ENCODE peak calls at places on chromosomes 7 and 10, in ten cellular contexts. K is K562, O is A549, D is upper lobe of left lung, U is AG04449, Y is GM12878, C is tibial nerve, T is brain microvascular endothelial cell, S is fibroblast of villous mesenchyme, G is neural progenitor cell. L is an unnamed sample.

GRCh38 chr7:69994218-69994617 is 395.9 kb downstream of the AUTS2 start:
- DNase-seq in G (no peak), S (no peak), Y (no peak), U (no peak), K (no peak), C (no peak), T (no peak), D (no peak), O (no peak), L (no peak)

GRCh38 chr10:13775786-13776780 is 189.3 kb downstream of the PRPF18 start:
- DNase-seq in D (no peak), C (no peak), S (peak; percentile 52), T (peak; percentile 68), Y (no peak), O (no peak), G (no peak), U (no peak), K (no peak), L (no peak)

GRCh38 chr7:38179719-38180333 is 1.8 kb downstream of the STARD3NL start:
- DNase-seq in G (no peak), U (no peak), O (no peak), K (no peak), Y (no peak), S (peak; percentile 55), C (no peak), T (no peak), D (no peak), L (no peak)

GRCh38 chr10:36224431-36224985 is 582.4 kb upstream of the FZD8 start:
- DNase-seq in S (peak; percentile 80), C (no peak), O (no peak), T (peak; percentile 40), U (no peak), G (no peak), Y (no peak), K (no peak), D (no peak), L (no peak)

GRCh38 chr10:104117839-104118323 is 4.1 kb upstream of the SFR1 start:
- DNase-seq in T (no peak), Y (no peak), G (no peak), S (no peak), D (peak; percentile 61), O (peak; percentile 58), C (no peak), U (no peak), K (no peak), L (no peak)

GRCh38 chr7:121777672-121778071 is 95.3 kb upstream of the PTPRZ1 start:
- DNase-seq in O (no peak), C (no peak), G (no peak), D (no peak), T (no peak), U (no peak), S (no peak), Y (no peak), K (no peak), L (no peak)

GRCh38 chr7:129952164-129952652 is 552 bp downstream of the UBE2H start:
- DNase-seq in D (peak; percentile 69), T (no peak), K (no peak), O (no peak), C (no peak), G (peak; percentile 56), U (no peak), Y (no peak), S (peak; percentile 33), L (no peak)

GRCh38 chr10:54559498-54559897 is 241.5 kb downstream of the PCDH15 start:
- DNase-seq in Y (no peak), O (no peak), D (no peak), S (no peak), U (no peak), C (no peak), T (no peak), G (no peak), K (no peak), L (no peak)

GRCh38 chr10:4721994-4722753 is 103.8 kb upstream of the AKR1E2 start:
- DNase-seq in O (no peak), U (peak; percentile 17), T (peak; percentile 24), C (peak; percentile 59), K (no peak), G (no peak), S (peak; percentile 96), Y (no peak), D (no peak), L (no peak)

GRCh38 chr7:70698219-70698832 is 433.6 kb upstream of the GALNT17 start:
- DNase-seq in S (peak; percentile 60), D (no peak), G (peak; percentile 73), T (peak; percentile 48), C (peak; percentile 57), Y (no peak), O (peak; percentile 56), U (no peak), K (peak; percentile 51), L (peak; percentile 27)

GRCh38 chr10:4474829-4475228 is 351.2 kb upstream of the AKR1E2 start:
- DNase-seq in C (no peak), K (no peak), O (no peak), T (no peak), G (no peak), D (no peak), U (no peak), S (no peak), Y (no peak), L (no peak)

GRCh38 chr10:48511855-48512191 is 93.0 kb downstream of the ARHGAP22 start:
- DNase-seq in T (no peak), Y (no peak), S (no peak), K (no peak), O (no peak), C (no peak), G (no peak), D (no peak), U (no peak), L (no peak)

GRCh38 chr7:112462236-112462635 is 12.0 kb downstream of the IFRD1 start:
- DNase-seq in S (peak; percentile 78), O (no peak), Y (no peak), C (peak; percentile 74), D (peak; percentile 72), K (no peak), T (peak; percentile 45), U (no peak), G (no peak), L (no peak)

GRCh38 chr7:106313456-106313891 is 28.7 kb upstream of the NAMPT start:
- DNase-seq in O (no peak), C (no peak), S (peak; percentile 82), Y (no peak), G (no peak), T (peak; percentile 79), U (peak; percentile 41), K (no peak), D (no peak), L (no peak)

GRCh38 chr7:141572175-141572574 is 21.0 kb downstream of the AGK start:
- DNase-seq in U (no peak), D (no peak), S (no peak), Y (no peak), K (no peak), C (no peak), T (no peak), G (no peak), O (no peak), L (no peak)

GRCh38 chr7:112990619-112991018 is 96.0 kb downstream of the GPR85 start:
- DNase-seq in K (no peak), T (peak; percentile 39), U (no peak), G (no peak), O (no peak), Y (no peak), S (no peak), C (no peak), D (no peak), L (no peak)

DNA sequence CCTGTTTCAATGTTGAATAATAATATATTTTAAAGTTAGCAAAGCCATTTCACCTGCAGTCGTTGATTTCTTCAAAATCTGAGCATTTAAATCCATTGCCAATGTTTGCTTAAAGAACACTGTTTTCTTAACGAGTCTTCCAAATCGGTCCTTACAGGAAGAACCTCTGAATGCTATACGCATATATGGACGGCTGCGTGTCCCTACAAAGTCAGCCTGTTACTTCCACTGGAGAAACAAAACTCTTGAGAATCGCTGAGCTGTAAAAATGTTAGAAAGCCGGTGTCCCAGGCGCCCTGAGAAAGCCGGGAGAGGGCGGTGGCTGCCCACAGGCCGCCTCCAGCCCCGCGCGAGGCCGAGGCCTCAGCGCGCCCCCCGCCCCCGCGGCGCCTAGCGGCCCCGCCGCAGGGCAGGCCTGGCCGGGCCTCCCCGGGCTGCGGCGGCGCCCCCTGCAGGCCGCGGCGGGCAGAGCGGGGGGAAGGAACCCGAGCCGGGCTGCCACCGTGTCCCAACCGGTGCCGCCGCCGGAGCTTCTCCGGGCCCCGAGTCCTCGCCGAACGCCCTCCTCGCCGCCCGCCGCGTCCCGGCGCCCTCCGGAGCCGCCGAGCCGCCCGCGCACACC is at the start of gene FHIP2A:
- DNase-seq in Y (no peak), U (no peak), S (peak; percentile 72), T (peak; percentile 58), C (peak; percentile 69), K (peak; percentile 80), G (peak; percentile 89), O (peak; percentile 61), D (peak; percentile 79), L (peak; percentile 84)
- TF ChIP-seq CTCF in Y (peak; percentile 59), U (peak; percentile 57), S (peak; percentile 26), T (peak; percentile 41), C (peak; percentile 58), K (peak; percentile 73), G (peak; percentile 59), O (peak; percentile 95), D (peak; percentile 96), L (no peak)

GRCh38 chr10:6746782-6747181 is 166.7 kb upstream of the PRKCQ start:
- DNase-seq in O (no peak), U (no peak), S (peak; percentile 88), K (no peak), D (no peak), C (no peak), G (no peak), T (no peak), Y (no peak), L (no peak)
- TF ChIP-seq CTCF in O (no peak), U (no peak), S (no peak), K (no peak), D (no peak), C (no peak), G (no peak), T (no peak), Y (no peak), L (no peak)

GRCh38 chr7:107966701-107967100 is 36.3 kb downstream of the LAMB1 start:
- DNase-seq in D (no peak), S (peak; percentile 78), G (peak; percentile 64), Y (no peak), C (no peak), O (no peak), T (peak; percentile 93), U (peak; percentile 63), K (no peak), L (no peak)
- TF ChIP-seq CTCF in D (no peak), S (no peak), G (no peak), Y (no peak), C (no peak), O (no peak), T (peak; percentile 44), U (no peak), K (no peak), L (no peak)

GRCh38 chr10:30528427-30528782 is 94.4 kb downstream of the MAP3K8 start:
- DNase-seq in K (no peak), G (no peak), U (no peak), T (no peak), C (no peak), S (no peak), Y (no peak), D (no peak), O (no peak), L (no peak)
- TF ChIP-seq CTCF in K (no peak), G (no peak), U (no peak), T (no peak), C (no peak), S (no peak), Y (no peak), D (no peak), O (no peak), L (no peak)

L was measured in nephron progenitor cell.